ENCODE peak calls at places on chromosome 20, in four cellular contexts. E is suprapubic skin; J is effector memory CD4-positive, alpha-beta T cell; P is activated CD4-positive, alpha-beta T cell treated with anti-CD3 and anti-CD28 coated beads, Interleukin-2, amount 50 U/mL, for 48 hours. B is an unnamed sample.

GRCh38 chr20:58150772-58151171 is 77.7 kb downstream of the ANKRD60 start:
- DNase-seq in E (no peak), J (no peak), P (no peak), B (no peak)

GRCh38 chr20:9220874-9221547 is 152.1 kb downstream of the PLCB4 start:
- DNase-seq in E (no peak), J (no peak), P (no peak), B (no peak)

GRCh38 chr20:57261488-57262243 is 4.8 kb downstream of the BMP7 start:
- DNase-seq in E (no peak), J (no peak), P (no peak), B (no peak)

GRCh38 chr20:3846378-3846739 is 275 bp upstream of the MAVS start:
- DNase-seq in E (no peak), J (no peak), P (no peak), B (no peak)

GRCh38 chr20:9258891-9259290 is 190.0 kb downstream of the PLCB4 start:
- DNase-seq in E (no peak), J (no peak), P (no peak), B (no peak)

GRCh38 chr20:58907481-58908137 is 55.1 kb downstream of the GNAS start:
- DNase-seq in E (peak; percentile 96), J (peak; percentile 38), P (peak; percentile 54), B (peak; percentile 36)

GRCh38 chr20:58481541-58482021 is 33.6 kb downstream of the APCDD1L start:
- DNase-seq in E (peak; percentile 72), J (no peak), P (peak; percentile 79), B (peak; percentile 48)

GRCh38 chr20:58271596-58272460 is 37.7 kb upstream of the RAB22A start:
- DNase-seq in E (no peak), J (no peak), P (peak; percentile 74), B (no peak)

GRCh38 chr20:58650181-58650775 is 805 bp upstream of the STX16 start:
- DNase-seq in E (peak; percentile 79), J (no peak), P (peak; percentile 54), B (peak; percentile 32)

GRCh38 chr20:13995841-13996240 is 525 bp downstream of the MACROD2 start:
- DNase-seq in E (no peak), J (no peak), P (no peak), B (no peak)

GRCh38 chr20:34362502-34363061 is 491 bp upstream of the ITCH start:
- DNase-seq in E (no peak), J (no peak), P (no peak), B (no peak)

GRCh38 chr20:34345426-34345757 is 17.7 kb upstream of the ITCH start:
- DNase-seq in E (no peak), J (no peak), P (no peak), B (no peak)

GRCh38 chr20:62365814-62366369 is 1.2 kb downstream of the LAMA5 start:
- DNase-seq in E (no peak), J (no peak), P (no peak), B (no peak)

B was measured in T-helper 9 cell.